ENCODE peak calls at places on chromosomes 11 and 22, in nine cellular contexts. U is CD8-positive, alpha-beta T cell; W is RWPE2; E is psoas muscle; O is pancreas; V is keratinocyte; T is SJSA1; S is heart right ventricle; H is cardiac muscle cell. G is an unnamed sample. For H3K27me3 and H3K36me3, the result is how much of the 10 kb centered on the place peaks cover.

GRCh38 chr11:124222407-124222806 is 18.5 kb upstream of the OR8G1 start:
- DNase-seq in T (no peak), E (no peak), V (no peak), O (no peak), H (no peak), U (no peak), S (no peak), W (no peak), G (no peak)

GRCh38 chr22:42079319-42080251 is at the start of gene SMDT1:
- DNase-seq in T (peak), S (peak), O (peak), U (peak), W (peak), E (peak), H (peak), V (peak), G (peak)

GRCh38 chr11:111344032-111344431 is 35.0 kb downstream of the POU2AF1 start:
- DNase-seq in S (peak), H (peak), W (no peak), U (no peak), E (peak), O (no peak), T (no peak), V (no peak), G (no peak)

GRCh38 chr22:24247564-24248344 is 2.9 kb upstream of the GGT5 start:
- DNase-seq in E (peak), O (peak), U (peak), H (peak), T (peak), V (peak), W (peak), S (peak), G (peak)

GRCh38 chr22:45329536-45329936 is 19.8 kb downstream of the FAM118A start:
- DNase-seq in W (no peak), V (no peak), S (peak), E (peak), H (no peak), O (no peak), T (no peak), U (no peak), G (no peak)

GRCh38 chr11:44596541-44597276 is 31.2 kb downstream of the CD82 start:
- DNase-seq in U (peak), T (no peak), S (no peak), V (no peak), H (no peak), E (no peak), O (no peak), W (no peak), G (no peak)

GRCh38 chr11:123137496-123138270 is 57.4 kb downstream of the CLMP start:
- DNase-seq in W (no peak), O (peak), H (peak), T (peak), S (peak), V (no peak), E (peak), U (no peak), G (peak)

GRCh38 chr11:47571895-47572294 is 6.5 kb downstream of the PTPMT1 start:
- DNase-seq in H (no peak), W (no peak), T (no peak), U (no peak), V (no peak), O (no peak), S (no peak), E (no peak), G (no peak)

GRCh38 chr11:45982656-45983470 is 60.4 kb downstream of the LARGE2 start:
- DNase-seq in S (no peak), W (no peak), T (peak), V (no peak), O (no peak), H (peak), E (no peak), U (no peak), G (peak)

GRCh38 chr11:128593281-128593680 is 5.9 kb upstream of the ETS1 start:
- DNase-seq in V (no peak), S (no peak), U (no peak), W (no peak), E (no peak), O (no peak), H (no peak), T (no peak), G (no peak)

GRCh38 chr11:72583616-72584292 is 90.5 kb downstream of the PDE2A start:
- DNase-seq in S (no peak), V (no peak), T (no peak), W (peak), U (no peak), H (no peak), O (no peak), E (peak), G (no peak)

GRCh38 chr11:126619516-126619915 is 264.0 kb downstream of the ST3GAL4 start:
- DNase-seq in O (no peak), V (no peak), S (no peak), E (no peak), H (no peak), U (no peak), T (no peak), W (no peak), G (no peak)

GRCh38 chr11:74650498-74650897 is 58.1 kb downstream of the POLD3 start:
- DNase-seq in S (no peak), V (no peak), T (no peak), W (no peak), U (no peak), O (no peak), E (peak), H (peak), G (no peak)

GRCh38 chr11:107999759-108000455 is 8.8 kb upstream of the CUL5 start:
- DNase-seq in T (no peak), O (no peak), U (no peak), W (no peak), V (no peak), S (no peak), H (peak), E (no peak), G (peak)

GRCh38 chr11:121249039-121249663 is 43.4 kb upstream of the SC5D start:
- DNase-seq in S (no peak), W (no peak), H (peak), U (no peak), V (no peak), O (no peak), T (peak), E (no peak), G (peak)

DNA sequence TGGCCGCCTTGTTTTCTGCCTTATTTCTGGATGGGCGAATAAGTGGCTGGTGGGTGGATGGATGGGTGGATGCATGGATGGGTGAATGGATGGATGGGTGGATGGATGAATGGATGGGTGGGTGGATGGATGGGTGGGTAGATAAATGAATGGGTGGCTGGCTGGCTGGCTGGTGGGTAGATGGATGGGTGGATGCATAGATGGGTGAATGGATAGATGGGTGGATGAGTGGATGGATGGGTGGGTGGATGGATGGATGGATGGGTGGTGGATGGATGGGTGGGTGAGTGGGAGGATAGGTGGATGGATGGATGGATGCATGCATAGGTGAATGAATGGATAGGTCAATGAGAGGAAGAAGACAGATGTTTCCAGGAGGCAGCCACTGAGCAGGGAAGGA is 98.9 kb downstream of the CACNA1I start:
- DNase-seq in V (no peak), U (no peak), T (no peak), E (no peak), O (no peak), S (no peak), W (no peak), H (no peak), G (no peak)
- H3K27me3 ChIP-seq in V (under half), U (under half), T (under half), E (under half), O (under half), S (under half), W (under half), H (under half), G (under half)

DNA sequence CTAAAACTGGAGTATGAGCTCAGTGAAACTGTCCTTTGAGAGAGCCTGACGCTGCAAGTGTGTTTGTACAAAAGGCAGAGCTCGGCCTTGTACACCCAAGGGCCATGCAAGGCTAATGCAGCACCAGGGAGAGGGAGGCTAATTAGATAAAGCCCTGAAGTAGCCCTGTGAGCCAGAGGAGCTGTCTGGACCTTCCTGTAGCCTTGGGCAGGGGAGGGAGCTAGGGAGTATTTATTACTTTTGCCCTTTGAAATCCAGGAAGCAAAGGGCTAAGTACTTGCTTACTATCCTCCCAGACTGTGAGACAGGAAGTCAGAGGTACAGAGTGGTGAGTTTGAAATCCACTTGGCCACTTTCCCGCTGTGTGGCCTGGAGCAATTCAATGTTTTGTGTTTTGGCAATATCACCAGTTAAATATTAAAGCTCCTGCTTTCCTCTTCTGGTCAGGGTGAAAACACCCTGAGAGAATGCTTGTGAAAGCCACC is 10.2 kb upstream of the LDHA start:
- DNase-seq in O (peak), W (no peak), T (peak), E (peak), S (peak), V (no peak), U (no peak), H (peak), G (no peak)
- H3K4me3 ChIP-seq in O (no peak), W (no peak), T (no peak), E (peak), S (no peak), V (peak), U (peak), H (no peak), G (no peak)

GRCh38 chr11:1753426-1754305 is 3.3 kb upstream of the IFITM10 start:
- DNase-seq in T (no peak), E (peak), W (peak), S (no peak), V (no peak), H (no peak), U (no peak), O (no peak), G (peak)
- H3K36me3 ChIP-seq in T (half or more), E (half or more), W (under half), S (under half), V (under half), H (under half), U (under half), O (under half), G (under half)

GRCh38 chr22:22167791-22168189 is 76.8 kb upstream of the VPREB1 start:
- DNase-seq in H (no peak), T (no peak), O (no peak), S (no peak), E (no peak), W (no peak), U (no peak), V (no peak), G (no peak)
- H3K27me3 ChIP-seq in H (half or more), T (under half), O (under half), S (under half), E (under half), W (under half), U (under half), V (under half), G (half or more)

DNA sequence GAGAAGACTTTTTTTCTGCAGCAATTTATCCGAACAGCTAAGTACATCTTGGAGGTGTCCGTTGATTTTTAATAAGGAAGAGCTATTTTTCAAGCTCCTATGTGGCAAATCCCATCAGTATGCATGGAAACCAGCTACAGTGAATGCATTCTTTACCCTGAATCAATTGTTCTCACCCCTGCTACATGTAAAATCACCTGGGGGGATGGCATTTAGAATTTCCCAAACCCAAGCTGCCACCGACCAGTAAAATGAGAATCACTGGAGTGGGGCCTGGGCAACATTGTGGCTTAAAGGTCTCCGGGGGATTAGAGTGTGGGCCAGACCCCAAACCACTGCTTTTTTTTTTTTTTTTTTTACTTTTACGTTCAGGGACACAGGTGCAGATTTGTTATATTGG is 2.8 kb upstream of the ZNF195 start:
- DNase-seq in U (no peak), S (no peak), O (no peak), W (no peak), T (no peak), E (no peak), H (no peak), V (no peak), G (peak)
- H3K4me3 ChIP-seq in U (no peak), S (no peak), O (no peak), W (no peak), T (no peak), E (no peak), H (peak), V (no peak), G (peak)

GRCh38 chr22:39800790-39801540 is 92.6 kb downstream of the ENTHD1 start:
- DNase-seq in E (no peak), H (no peak), S (no peak), V (no peak), W (no peak), U (no peak), O (no peak), T (no peak), G (no peak)

GRCh38 chr22:39802682-39803081 is 90.9 kb downstream of the ENTHD1 start:
- DNase-seq in V (no peak), O (no peak), W (no peak), H (no peak), U (no peak), T (no peak), E (no peak), S (no peak), G (no peak)

DNA sequence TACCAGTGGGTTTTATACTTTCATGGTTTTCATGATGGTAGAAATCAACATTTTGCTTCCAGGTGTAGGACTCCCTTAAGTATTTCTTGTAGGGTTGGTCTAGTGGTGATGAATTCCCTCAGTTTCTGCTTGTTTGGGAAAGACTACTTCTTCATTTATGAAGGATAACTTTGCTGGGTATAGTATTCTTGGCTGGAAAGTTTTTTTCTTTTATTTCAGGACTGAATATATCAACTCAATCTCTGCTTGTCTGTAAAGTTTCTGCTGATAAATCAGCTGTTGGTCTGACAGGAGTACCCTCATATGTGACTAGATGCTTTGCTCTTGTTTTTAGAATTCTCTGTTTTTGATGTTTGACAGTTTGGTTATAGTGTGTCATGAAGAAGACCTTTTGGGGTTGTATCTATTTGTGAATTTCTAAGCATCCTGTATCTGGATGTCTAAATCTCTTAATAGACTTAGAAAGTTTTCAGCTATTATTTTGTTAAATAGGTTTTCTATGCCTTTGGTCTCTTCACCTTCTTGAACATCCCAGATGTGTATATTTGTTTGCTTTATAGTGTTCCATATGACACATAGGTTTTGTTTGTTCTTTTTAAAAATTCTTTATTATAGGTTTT is 95.9 kb downstream of the ENTHD1 start:
- DNase-seq in W (no peak), H (no peak), V (no peak), O (no peak), U (no peak), T (no peak), S (no peak), E (no peak), G (no peak)
- H3K36me3 ChIP-seq in W (under half), H (under half), V (under half), O (under half), U (under half), T (under half), S (under half), E (under half), G (under half)

GRCh38 chr11:70220136-70220535 is 17.0 kb downstream of the FADD start:
- DNase-seq in W (no peak), H (no peak), V (no peak), U (no peak), S (no peak), E (no peak), O (no peak), T (no peak), G (no peak)
- H3K27me3 ChIP-seq in W (under half), H (under half), V (under half), U (under half), S (under half), E (under half), O (under half), T (under half), G (under half)

DNA sequence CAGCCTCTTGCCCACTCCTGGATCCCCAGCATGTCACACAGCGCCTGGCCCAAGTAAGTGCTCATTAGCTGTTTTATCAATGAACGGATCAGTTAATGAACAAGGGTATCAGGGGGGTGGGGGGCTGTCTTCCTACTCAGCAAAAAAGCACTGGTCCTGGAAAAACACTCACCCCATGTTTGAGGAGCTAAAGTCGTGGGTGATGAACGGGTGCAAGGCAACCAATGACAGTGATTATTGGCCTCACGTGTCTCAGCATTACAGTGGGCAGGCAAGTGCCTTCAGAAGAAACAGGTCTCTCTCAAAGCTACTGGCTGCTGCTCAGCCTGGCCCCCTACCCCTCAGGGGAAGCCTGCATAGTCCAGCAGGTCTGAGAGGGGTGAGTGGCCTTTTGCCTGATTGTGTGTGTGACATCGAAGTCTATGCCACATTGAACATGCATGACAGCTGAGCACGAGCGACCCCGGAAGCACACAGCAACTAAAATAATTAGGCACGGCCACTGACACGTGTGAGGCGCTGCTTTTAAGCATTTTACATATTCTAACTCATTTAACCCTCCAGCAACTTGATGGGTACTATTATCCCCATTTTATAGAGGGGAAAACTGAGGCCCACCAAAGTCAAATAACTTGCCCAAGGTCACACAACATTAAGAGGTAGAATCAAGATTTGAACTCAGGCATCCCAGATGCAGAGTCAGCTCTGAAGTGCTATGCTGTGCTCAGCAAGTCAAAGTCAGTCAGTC is 2.6 kb upstream of the MS4A10 start:
- DNase-seq in U (no peak), V (no peak), H (no peak), E (no peak), S (no peak), T (no peak), O (no peak), W (no peak), G (no peak)
- H3K4me3 ChIP-seq in U (no peak), V (no peak), H (no peak), E (no peak), S (no peak), T (no peak), O (no peak), W (no peak), G (no peak)

GRCh38 chr11:20099527-20099926 is 60.7 kb downstream of the DBX1 start:
- DNase-seq in W (no peak), V (no peak), H (no peak), S (no peak), E (no peak), O (no peak), T (no peak), U (no peak), G (no peak)

GRCh38 chr11:20102393-20102792 is 57.9 kb downstream of the DBX1 start:
- DNase-seq in V (no peak), W (no peak), O (no peak), T (no peak), H (no peak), U (no peak), S (no peak), E (no peak), G (no peak)

GRCh38 chr11:20095189-20095588 is 65.1 kb downstream of the DBX1 start:
- DNase-seq in O (no peak), T (no peak), V (no peak), S (no peak), U (no peak), H (no peak), E (no peak), W (no peak), G (no peak)

GRCh38 chr11:20093775-20094174 is 66.5 kb downstream of the DBX1 start:
- DNase-seq in H (no peak), E (no peak), V (no peak), T (peak), W (no peak), O (no peak), U (no peak), S (no peak), G (no peak)

DNA sequence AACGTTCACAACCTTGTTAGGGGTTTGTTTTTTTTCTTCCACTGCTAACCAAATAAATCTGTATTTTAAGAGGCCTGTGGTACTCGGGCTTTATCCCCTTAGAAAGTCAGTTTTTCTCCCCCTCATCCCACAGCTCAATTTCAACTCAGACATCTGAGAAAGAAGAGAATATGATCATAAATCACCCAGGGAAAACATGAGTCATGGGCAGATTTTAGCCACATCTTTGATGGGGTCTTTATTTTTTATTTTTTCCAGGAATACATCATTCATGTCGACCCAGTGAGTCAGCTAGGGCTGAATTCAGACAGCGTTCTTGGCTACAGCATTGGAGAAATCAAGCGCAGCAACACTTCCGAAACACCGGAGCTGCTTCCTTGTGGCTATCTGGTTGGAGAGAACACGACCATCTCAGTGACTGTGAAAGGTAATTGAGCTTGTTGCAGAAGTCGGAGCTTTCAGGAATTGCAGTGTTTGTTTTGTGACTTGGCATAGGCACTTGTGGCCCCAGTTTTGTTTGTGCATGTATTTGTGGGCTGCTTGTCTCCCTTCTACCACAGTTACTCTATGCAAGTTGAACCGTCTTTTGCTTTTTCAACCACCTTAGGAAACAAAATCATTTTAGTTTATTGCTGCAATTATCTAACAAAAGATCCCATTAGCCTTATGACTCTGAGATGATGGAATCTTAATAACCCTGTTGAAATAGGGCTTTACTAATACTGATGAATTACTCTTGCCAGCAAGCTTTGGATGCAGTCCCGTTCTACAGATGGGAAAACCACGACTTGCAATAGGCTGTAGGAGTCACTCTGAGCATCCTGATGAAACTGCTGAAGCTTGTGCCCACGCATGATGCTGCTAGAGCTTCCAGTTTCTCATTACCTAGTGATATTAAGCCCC is 62.7 kb downstream of the DBX1 start:
- DNase-seq in U (no peak), S (no peak), W (no peak), T (no peak), O (no peak), H (peak), E (no peak), V (no peak), G (no peak)
- H3K36me3 ChIP-seq in U (under half), S (under half), W (half or more), T (under half), O (under half), H (half or more), E (under half), V (under half), G (under half)

G was measured in H7.